ENCODE peak calls at places on chromosomes 13 and 19, in five cellular contexts. One of them, this sample, is unnamed. For H3K4me1 and H3K27me3, the result is how much of the 10 kb centered on the place peaks cover.

GRCh38 chr19:4172861-4173473 is 9.4 kb downstream of the SIRT6 start:
- DNase-seq in heart left ventricle: peak
- DNase-seq in psoas muscle: peak
- DNase-seq in CD4-positive, CD25-positive, alpha-beta regulatory T cell: peak
- DNase-seq in aorta: peak
- DNase-seq in this sample: peak

GRCh38 chr13:90918551-90918950 is 428.9 kb upstream of the MIR17HG start:
- DNase-seq in aorta: no peak
- DNase-seq in CD4-positive, CD25-positive, alpha-beta regulatory T cell: no peak
- DNase-seq in heart left ventricle: no peak
- DNase-seq in psoas muscle: no peak
- DNase-seq in this sample: no peak

GRCh38 chr19:45767881-45768643 is 990 bp downstream of the SIX5 start:
- DNase-seq in aorta: peak
- DNase-seq in psoas muscle: peak
- DNase-seq in CD4-positive, CD25-positive, alpha-beta regulatory T cell: peak
- DNase-seq in heart left ventricle: peak
- DNase-seq in this sample: peak

GRCh38 chr19:51144482-51145045 is 2.5 kb downstream of the SIGLEC7 start:
- DNase-seq in CD4-positive, CD25-positive, alpha-beta regulatory T cell: no peak
- DNase-seq in psoas muscle: no peak
- DNase-seq in aorta: peak
- DNase-seq in heart left ventricle: no peak
- DNase-seq in this sample: no peak

GRCh38 chr13:110634558-110634957 is 19.2 kb downstream of the NAXD start:
- DNase-seq in aorta: no peak
- DNase-seq in psoas muscle: no peak
- DNase-seq in CD4-positive, CD25-positive, alpha-beta regulatory T cell: no peak
- DNase-seq in heart left ventricle: no peak
- DNase-seq in this sample: peak

GRCh38 chr13:26968431-26969335 is 202.9 kb downstream of the USP12 start:
- DNase-seq in CD4-positive, CD25-positive, alpha-beta regulatory T cell: no peak
- DNase-seq in heart left ventricle: no peak
- DNase-seq in psoas muscle: no peak
- DNase-seq in aorta: no peak
- DNase-seq in this sample: peak

GRCh38 chr19:18232540-18233223 is 6.4 kb upstream of the PDE4C start:
- DNase-seq in CD4-positive, CD25-positive, alpha-beta regulatory T cell: no peak
- DNase-seq in heart left ventricle: no peak
- DNase-seq in psoas muscle: no peak
- DNase-seq in aorta: no peak
- DNase-seq in this sample: no peak

GRCh38 chr19:45809643-45810159 is 5.4 kb downstream of the RSPH6A start:
- DNase-seq in CD4-positive, CD25-positive, alpha-beta regulatory T cell: peak
- DNase-seq in heart left ventricle: no peak
- DNase-seq in aorta: no peak
- DNase-seq in psoas muscle: no peak
- DNase-seq in this sample: no peak

GRCh38 chr13:66305960-66306617 is 924.0 kb downstream of the PCDH9 start:
- DNase-seq in aorta: no peak
- DNase-seq in psoas muscle: no peak
- DNase-seq in CD4-positive, CD25-positive, alpha-beta regulatory T cell: no peak
- DNase-seq in heart left ventricle: no peak
- DNase-seq in this sample: no peak

GRCh38 chr19:33339016-33339749 is 34.3 kb upstream of the CEBPG start:
- DNase-seq in heart left ventricle: no peak
- DNase-seq in CD4-positive, CD25-positive, alpha-beta regulatory T cell: no peak
- DNase-seq in aorta: no peak
- DNase-seq in psoas muscle: no peak
- DNase-seq in this sample: no peak

GRCh38 chr19:48415395-48415794 is 21.9 kb downstream of the GRIN2D start:
- DNase-seq in aorta: peak
- DNase-seq in heart left ventricle: peak
- DNase-seq in psoas muscle: peak
- DNase-seq in CD4-positive, CD25-positive, alpha-beta regulatory T cell: peak
- DNase-seq in this sample: peak

GRCh38 chr19:53881482-53882390 is at the start of gene PRKCG:
- DNase-seq in CD4-positive, CD25-positive, alpha-beta regulatory T cell: peak
- DNase-seq in heart left ventricle: peak
- DNase-seq in psoas muscle: peak
- DNase-seq in aorta: peak
- DNase-seq in this sample: peak

GRCh38 chr19:53877361-53877766 is 4.6 kb upstream of the PRKCG start:
- DNase-seq in aorta: no peak
- DNase-seq in psoas muscle: peak
- DNase-seq in heart left ventricle: no peak
- DNase-seq in CD4-positive, CD25-positive, alpha-beta regulatory T cell: peak
- DNase-seq in this sample: no peak

GRCh38 chr19:53880716-53881481 is 1.1 kb upstream of the PRKCG start:
- DNase-seq in psoas muscle: no peak
- DNase-seq in aorta: no peak
- DNase-seq in heart left ventricle: no peak
- DNase-seq in CD4-positive, CD25-positive, alpha-beta regulatory T cell: no peak
- DNase-seq in this sample: no peak

GRCh38 chr19:53878786-53879144 is 3.2 kb upstream of the PRKCG start:
- DNase-seq in psoas muscle: no peak
- DNase-seq in CD4-positive, CD25-positive, alpha-beta regulatory T cell: no peak
- DNase-seq in aorta: no peak
- DNase-seq in heart left ventricle: no peak
- DNase-seq in this sample: no peak

DNA sequence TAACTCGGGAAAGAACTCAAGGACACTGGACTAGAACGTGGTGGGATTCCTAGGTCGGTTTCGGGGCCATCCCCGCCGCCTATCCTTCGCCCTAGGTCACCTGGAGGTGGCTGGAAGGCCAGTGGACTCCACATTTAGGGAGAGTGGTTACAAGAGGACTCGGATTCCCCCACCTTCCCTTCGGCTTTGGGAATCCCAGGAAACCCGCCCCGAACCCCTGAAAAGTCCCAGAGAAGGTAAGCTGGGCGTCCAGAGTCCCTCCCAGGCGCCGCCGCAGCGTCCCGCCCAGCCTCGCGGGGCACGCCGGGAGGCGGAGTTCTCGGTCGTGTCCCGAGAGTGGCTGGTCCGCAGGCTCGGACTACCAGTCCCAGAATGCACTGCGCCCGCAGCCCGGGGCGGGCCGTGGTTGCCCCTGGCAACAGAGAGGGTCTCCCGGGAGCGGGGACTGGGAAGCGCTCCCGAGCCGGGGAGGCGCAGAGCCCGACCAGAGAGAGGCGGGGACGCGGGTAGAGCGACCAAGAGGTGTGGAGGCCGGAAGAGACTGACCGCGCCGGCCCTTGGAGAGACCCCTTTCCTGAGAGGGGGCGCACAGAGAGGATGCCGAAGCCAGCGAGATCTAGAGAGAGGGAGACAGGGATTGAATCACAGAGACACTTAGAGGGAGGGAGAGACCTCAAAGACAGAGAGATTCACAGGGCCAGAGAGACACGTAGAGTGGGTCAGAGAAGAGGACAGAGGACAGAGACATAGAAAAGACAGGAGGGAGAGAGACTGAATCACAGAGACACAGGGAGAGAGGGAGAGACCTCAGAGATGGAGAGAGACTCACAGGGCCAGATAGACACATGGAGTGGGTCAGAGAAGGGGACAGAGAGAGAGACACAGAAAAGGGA is 2.6 kb upstream of the PRKCG start:
- DNase-seq in CD4-positive, CD25-positive, alpha-beta regulatory T cell: peak
- DNase-seq in aorta: peak
- DNase-seq in psoas muscle: peak
- DNase-seq in heart left ventricle: peak
- DNase-seq in this sample: peak
- H3K4me3 ChIP-seq in CD4-positive, CD25-positive, alpha-beta regulatory T cell: peak
- H3K4me3 ChIP-seq in aorta: peak
- H3K4me3 ChIP-seq in psoas muscle: peak
- H3K4me3 ChIP-seq in heart left ventricle: peak
- H3K4me3 ChIP-seq in this sample: peak

DNA sequence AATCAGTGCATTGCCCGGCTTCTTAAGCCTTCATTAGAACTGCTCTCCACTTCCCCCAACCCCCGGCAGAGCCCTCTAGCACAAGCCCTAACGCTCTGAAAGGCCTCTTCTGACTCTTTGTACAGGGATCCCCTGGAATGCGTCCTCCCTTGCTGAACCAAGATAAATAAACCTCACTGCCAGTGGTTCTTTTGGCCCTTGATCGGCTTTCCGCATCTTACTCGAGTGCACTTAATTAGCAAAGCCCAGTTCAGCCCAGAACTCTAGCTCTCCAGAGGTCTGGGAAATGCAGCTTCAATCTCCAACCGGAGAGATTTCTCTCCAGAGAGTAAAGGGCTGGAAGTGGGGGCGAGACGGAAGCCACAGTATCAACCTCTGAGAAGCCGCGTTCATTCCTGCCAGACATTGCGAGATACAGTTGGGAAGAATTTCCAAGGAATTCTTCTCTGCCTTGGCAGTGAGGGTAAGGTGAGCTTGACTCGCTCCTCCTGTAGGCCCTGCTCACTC is 8.7 kb upstream of the ZNF444 start:
- DNase-seq in psoas muscle: no peak
- DNase-seq in aorta: no peak
- DNase-seq in CD4-positive, CD25-positive, alpha-beta regulatory T cell: no peak
- DNase-seq in heart left ventricle: no peak
- DNase-seq in this sample: peak
- H3K4me1 ChIP-seq in psoas muscle: under half
- H3K4me1 ChIP-seq in aorta: under half
- H3K4me1 ChIP-seq in CD4-positive, CD25-positive, alpha-beta regulatory T cell: under half
- H3K4me1 ChIP-seq in heart left ventricle: under half
- H3K4me1 ChIP-seq in this sample: under half

GRCh38 chr19:29552454-29553280 is 26.9 kb downstream of the VSTM2B start:
- DNase-seq in psoas muscle: no peak
- DNase-seq in CD4-positive, CD25-positive, alpha-beta regulatory T cell: no peak
- DNase-seq in aorta: no peak
- DNase-seq in heart left ventricle: no peak
- DNase-seq in this sample: no peak

GRCh38 chr19:29548483-29549085 is 22.8 kb downstream of the VSTM2B start:
- DNase-seq in CD4-positive, CD25-positive, alpha-beta regulatory T cell: no peak
- DNase-seq in psoas muscle: no peak
- DNase-seq in aorta: no peak
- DNase-seq in heart left ventricle: no peak
- DNase-seq in this sample: no peak

GRCh38 chr19:29549105-29550070 is 23.6 kb downstream of the VSTM2B start:
- DNase-seq in CD4-positive, CD25-positive, alpha-beta regulatory T cell: no peak
- DNase-seq in aorta: no peak
- DNase-seq in psoas muscle: no peak
- DNase-seq in heart left ventricle: no peak
- DNase-seq in this sample: no peak

GRCh38 chr19:29551774-29552173 is 26.0 kb downstream of the VSTM2B start:
- DNase-seq in heart left ventricle: no peak
- DNase-seq in aorta: no peak
- DNase-seq in psoas muscle: no peak
- DNase-seq in CD4-positive, CD25-positive, alpha-beta regulatory T cell: no peak
- DNase-seq in this sample: no peak

DNA sequence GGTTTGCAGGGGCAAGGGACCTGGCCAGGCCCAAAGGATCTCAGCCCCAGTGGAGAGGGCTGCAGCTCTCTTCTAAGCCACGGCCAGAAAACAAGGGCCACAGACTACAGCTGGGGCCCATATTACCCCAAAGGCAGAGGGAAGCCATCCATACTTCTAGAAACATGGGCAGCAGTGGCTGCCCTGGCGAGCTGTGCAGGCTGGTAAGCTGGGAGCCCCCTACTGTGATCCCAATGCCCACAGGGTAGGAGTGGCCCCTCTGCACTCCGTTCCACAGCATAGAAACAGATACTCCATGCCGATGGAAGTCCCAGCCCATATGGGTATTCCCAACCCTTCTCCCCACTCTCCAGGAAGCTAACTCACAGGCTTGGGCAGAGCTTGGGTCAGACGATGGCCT is 25.1 kb downstream of the VSTM2B start:
- DNase-seq in heart left ventricle: no peak
- DNase-seq in aorta: no peak
- DNase-seq in psoas muscle: no peak
- DNase-seq in CD4-positive, CD25-positive, alpha-beta regulatory T cell: no peak
- DNase-seq in this sample: no peak
- H3K27me3 ChIP-seq in heart left ventricle: under half
- H3K27me3 ChIP-seq in aorta: under half
- H3K27me3 ChIP-seq in psoas muscle: under half
- H3K27me3 ChIP-seq in CD4-positive, CD25-positive, alpha-beta regulatory T cell: under half
- H3K27me3 ChIP-seq in this sample: under half

DNA sequence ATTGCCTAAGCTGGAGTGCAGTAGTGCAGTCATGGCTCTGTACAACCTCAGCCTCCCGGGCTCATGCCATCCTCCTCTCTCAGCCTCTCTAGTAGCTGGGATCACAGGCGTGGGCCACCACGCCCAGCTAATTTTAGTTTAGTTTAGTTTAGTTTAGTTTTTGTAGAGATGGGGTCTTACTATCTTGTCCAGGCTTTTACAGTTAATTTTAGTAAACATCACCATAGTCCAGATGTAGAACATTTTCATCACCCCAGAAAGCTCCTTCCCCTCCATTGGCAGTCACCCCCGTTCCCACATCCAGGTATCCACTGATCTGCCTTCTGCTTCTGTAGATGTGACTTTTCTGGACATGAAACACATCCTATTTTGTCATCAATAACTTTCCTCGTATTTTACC is 41.1 kb downstream of the DNM2 start:
- DNase-seq in heart left ventricle: no peak
- DNase-seq in aorta: no peak
- DNase-seq in CD4-positive, CD25-positive, alpha-beta regulatory T cell: no peak
- DNase-seq in psoas muscle: no peak
- DNase-seq in this sample: peak
- H3K4me3 ChIP-seq in heart left ventricle: no peak
- H3K4me3 ChIP-seq in aorta: no peak
- H3K4me3 ChIP-seq in CD4-positive, CD25-positive, alpha-beta regulatory T cell: peak
- H3K4me3 ChIP-seq in psoas muscle: no peak
- H3K4me3 ChIP-seq in this sample: no peak

GRCh38 chr19:30604657-30605056 is 232.5 kb downstream of the ZNF536 start:
- DNase-seq in CD4-positive, CD25-positive, alpha-beta regulatory T cell: no peak
- DNase-seq in aorta: no peak
- DNase-seq in heart left ventricle: no peak
- DNase-seq in psoas muscle: no peak
- DNase-seq in this sample: no peak
- H3K4me1 ChIP-seq in CD4-positive, CD25-positive, alpha-beta regulatory T cell: under half
- H3K4me1 ChIP-seq in aorta: under half
- H3K4me1 ChIP-seq in heart left ventricle: under half
- H3K4me1 ChIP-seq in psoas muscle: under half
- H3K4me1 ChIP-seq in this sample: under half